ENCODE peak calls at places on chromosomes 1 and 21, in four cellular contexts. Q is uterus; C is tibial nerve; D is CD8-positive, alpha-beta T cell. G is an unnamed sample.

GRCh38 chr21:31870472-31870871 is 2.3 kb upstream of the HUNK start:
- DNase-seq in Q (no peak), C (no peak), D (no peak), G (no peak)

GRCh38 chr1:56585985-56586384 is 6.6 kb upstream of the PLPP3 start:
- DNase-seq in Q (no peak), D (no peak), C (no peak), G (no peak)

GRCh38 chr1:58608297-58608696 is 31.2 kb upstream of the TACSTD2 start:
- DNase-seq in Q (no peak), D (no peak), C (no peak), G (no peak)

GRCh38 chr21:32206631-32207030 is 72.2 kb downstream of the MIS18A start:
- DNase-seq in Q (no peak), D (no peak), C (no peak), G (no peak)

GRCh38 chr1:225840713-225841112 is 30.8 kb downstream of the EPHX1 start:
- DNase-seq in Q (no peak), D (no peak), C (no peak), G (no peak)

GRCh38 chr1:86380257-86380861 is 15.8 kb downstream of the ODF2L start:
- DNase-seq in C (no peak), Q (no peak), D (no peak), G (peak)

GRCh38 chr1:97721221-97721620 is 199.6 kb downstream of the DPYD start:
- DNase-seq in D (no peak), C (no peak), Q (no peak), G (no peak)

GRCh38 chr1:159952932-159953331 is 1.1 kb downstream of the SLAMF9 start:
- DNase-seq in C (no peak), D (no peak), Q (no peak), G (no peak)

GRCh38 chr21:43758132-43758619 is 17.9 kb downstream of the CSTB start:
- DNase-seq in D (no peak), Q (peak), C (no peak), G (peak)

GRCh38 chr1:26321315-26322041 is 3.7 kb downstream of the CD52 start:
- DNase-seq in C (peak), Q (peak), D (peak), G (peak)

GRCh38 chr1:20785907-20786309 is 1.2 kb downstream of the HP1BP3 start:
- DNase-seq in D (no peak), Q (no peak), C (no peak), G (no peak)

GRCh38 chr1:64965239-64966157 is 851 bp downstream of the JAK1 start:
- DNase-seq in Q (peak), C (peak), D (peak), G (peak)

GRCh38 chr21:45998276-45998701 is 16.7 kb downstream of the COL6A1 start:
- DNase-seq in D (no peak), Q (no peak), C (no peak), G (no peak)

GRCh38 chr1:83637009-83637408 is 361.9 kb downstream of the TTLL7 start:
- DNase-seq in D (no peak), C (no peak), Q (no peak), G (no peak)

GRCh38 chr1:89147707-89148106 is 21.8 kb upstream of the GBP2 start:
- DNase-seq in Q (no peak), D (no peak), C (no peak), G (no peak)

GRCh38 chr1:22317231-22317919 is 134.3 kb upstream of the ZBTB40 start:
- DNase-seq in D (no peak), Q (no peak), C (no peak), G (no peak)

GRCh38 chr1:75707191-75707590 is 17.3 kb upstream of the ACADM start:
- DNase-seq in D (no peak), C (no peak), Q (no peak), G (peak)

GRCh38 chr21:37223804-37224345 is 43.3 kb downstream of the VPS26C start:
- DNase-seq in C (no peak), Q (no peak), D (no peak), G (no peak)

GRCh38 chr1:215793210-215793609 is 226.1 kb downstream of the KCTD3 start:
- DNase-seq in C (no peak), Q (no peak), D (no peak), G (peak)

GRCh38 chr21:32474179-32475059 is 61.9 kb downstream of the EVA1C start:
- DNase-seq in D (no peak), C (no peak), Q (no peak), G (no peak)

GRCh38 chr1:2104621-2105427 is 54.6 kb downstream of the PRKCZ start:
- DNase-seq in D (no peak), C (no peak), Q (no peak), G (no peak)

GRCh38 chr1:201282931-201283829 is at the start of gene PKP1:
- DNase-seq in D (no peak), Q (no peak), C (no peak), G (peak)

DNA sequence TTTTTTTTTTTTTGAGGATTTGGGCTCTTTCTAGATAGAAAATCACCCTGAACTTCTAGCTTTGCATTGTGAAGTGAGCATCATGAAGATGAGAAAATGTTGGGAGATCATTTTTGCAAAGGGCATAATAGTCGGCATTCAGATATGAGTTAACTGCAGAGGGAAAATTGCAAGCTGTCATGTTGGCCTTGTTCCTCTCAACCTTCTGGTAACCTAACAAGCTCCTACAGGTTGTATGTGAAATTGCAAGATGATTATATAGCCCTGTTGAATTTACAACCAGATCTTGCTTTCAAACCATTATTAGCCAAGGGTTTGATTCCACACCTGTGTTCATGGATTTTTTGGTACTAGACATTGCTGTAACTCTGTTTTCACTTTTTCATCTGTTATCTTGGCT is 2.2 kb downstream of the ELOA start:
- DNase-seq in D (no peak), C (no peak), Q (no peak), G (peak)
- H3K4me3 ChIP-seq in D (no peak), C (no peak), Q (no peak), G (no peak)

DNA sequence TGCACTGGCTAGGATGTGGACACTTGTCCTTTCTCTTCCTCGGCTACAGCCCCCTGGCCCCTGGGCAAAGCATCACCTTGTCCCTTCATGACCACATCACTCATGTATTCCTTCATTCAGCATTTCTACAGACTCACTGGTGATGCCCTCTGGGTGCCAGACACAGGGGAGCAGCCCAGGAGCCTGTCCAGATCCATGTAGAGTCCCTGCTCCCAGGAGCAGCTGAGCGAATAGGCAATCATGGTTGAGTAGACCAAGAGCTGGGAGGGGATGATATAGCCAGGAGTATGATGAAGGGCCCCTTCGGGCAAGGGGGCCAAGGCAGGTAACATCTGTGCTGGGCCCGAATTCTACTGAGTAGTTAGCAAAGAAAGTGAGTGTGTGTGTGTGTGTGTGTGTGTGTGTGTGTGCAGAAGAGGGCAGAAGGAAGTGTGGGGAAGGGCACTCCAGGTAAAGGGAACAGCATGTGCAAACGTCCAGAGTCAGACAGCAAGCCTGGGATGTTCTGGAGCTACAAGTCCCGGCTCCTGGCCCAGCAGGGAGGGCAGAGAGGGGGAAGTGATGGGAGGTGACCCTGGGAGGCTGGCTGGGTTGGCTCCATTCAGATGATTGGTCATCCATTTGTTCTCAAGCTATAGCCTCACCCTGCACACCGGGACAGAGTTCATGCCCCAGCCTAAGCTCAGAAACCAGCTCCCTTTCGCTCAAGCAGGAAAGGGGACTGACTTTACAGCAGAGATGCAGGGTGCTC is 21.0 kb upstream of the PIK3CD start:
- DNase-seq in Q (no peak), D (no peak), C (no peak), G (no peak)
- H3K4me3 ChIP-seq in Q (no peak), D (peak), C (peak), G (no peak)

GRCh38 chr1:37741130-37741529 is 23.8 kb downstream of the EPHA10 start:
- DNase-seq in Q (no peak), C (no peak), D (no peak), G (peak)
- H3K4me3 ChIP-seq in Q (no peak), C (no peak), D (no peak), G (no peak)

GRCh38 chr1:112849425-112849966 is 106.5 kb downstream of the SLC16A1 start:
- DNase-seq in C (no peak), Q (no peak), D (no peak), G (peak)
- H3K4me3 ChIP-seq in C (peak), Q (peak), D (no peak), G (peak)